ENCODE peak calls at places on chromosomes 6 and 20, in five cellular contexts. Z, Y, X, G and O are unnamed samples.
A peak's percentile ranks its signal among the peaks of the same experiment; 100 is the strongest.

GRCh38 chr6:47483853-47484546 is 6.4 kb downstream of the CD2AP start:
- DNase-seq in X (no peak), Y (no peak), Z (peak; percentile 61), G (no peak), O (no peak)

GRCh38 chr6:140671926-140672325 is 1297.5 kb upstream of the CITED2 start:
- DNase-seq in G (no peak), Y (no peak), Z (peak; percentile 72), X (no peak), O (no peak)

GRCh38 chr6:158560787-158561246 is 926 bp downstream of the TMEM181 start:
- DNase-seq in G (no peak), Y (peak; percentile 62), X (no peak), Z (no peak), O (no peak)

GRCh38 chr20:16129411-16129810 is 443.8 kb downstream of the KIF16B start:
- DNase-seq in Y (no peak), G (no peak), Z (no peak), X (no peak), O (no peak)

GRCh38 chr6:27119761-27120160 is 127.7 kb upstream of the PRSS16 start:
- DNase-seq in Y (no peak), Z (no peak), X (no peak), G (no peak), O (no peak)

GRCh38 chr6:119602215-119603178 is 252.9 kb upstream of the MAN1A1 start:
- DNase-seq in X (no peak), G (peak; percentile 15), Y (no peak), Z (peak; percentile 90), O (no peak)

GRCh38 chr6:11785449-11785951 is 6.9 kb upstream of the ADTRP start:
- DNase-seq in Z (peak; percentile 82), X (peak; percentile 35), G (no peak), Y (no peak), O (no peak)

GRCh38 chr6:1325471-1326309 is 13.8 kb downstream of the FOXQ1 start:
- DNase-seq in Z (peak; percentile 97), X (no peak), G (peak; percentile 92), Y (no peak), O (peak; percentile 93)

GRCh38 chr20:58950603-58951002 is 30.5 kb upstream of the NELFCD start:
- DNase-seq in G (no peak), Z (no peak), X (no peak), Y (no peak), O (no peak)

GRCh38 chr6:53043626-53044025 is 21.6 kb upstream of the FBXO9 start:
- DNase-seq in Z (no peak), X (no peak), Y (peak; percentile 30), G (no peak), O (no peak)

GRCh38 chr20:47319517-47320252 is 36.8 kb downstream of the ZMYND8 start:
- DNase-seq in X (no peak), Y (peak; percentile 71), G (peak; percentile 24), Z (peak; percentile 85), O (no peak)